ENCODE peak calls at places on chromosome 11, in five cellular contexts. V is CD4-positive, alpha-beta memory T cell; R is aorta; J is DND-41; E is esophagus muscularis mucosa. D is an unnamed sample.

GRCh38 chr11:75802913-75803820 is 11.8 kb upstream of the UVRAG start:
- DNase-seq in J (peak; percentile 66), R (peak; percentile 78), E (peak; percentile 95), V (peak; percentile 61), D (peak; percentile 59)

GRCh38 chr11:118406599-118407166 is 5.3 kb downstream of the ATP5MG start:
- DNase-seq in V (no peak), J (no peak), R (no peak), E (no peak), D (no peak)

GRCh38 chr11:12158926-12159325 is 48.5 kb downstream of the MICAL2 start:
- DNase-seq in J (no peak), R (no peak), V (no peak), E (no peak), D (no peak)

GRCh38 chr11:12042215-12042676 is 33.8 kb upstream of the DKK3 start:
- DNase-seq in R (no peak), J (no peak), V (no peak), E (no peak), D (no peak)

GRCh38 chr11:131253142-131253884 is 117.1 kb upstream of the NTM start:
- DNase-seq in J (no peak), E (no peak), R (no peak), V (no peak), D (no peak)

GRCh38 chr11:196786-197731 is 4.2 kb downstream of the SCGB1C1 start:
- DNase-seq in J (no peak), V (no peak), E (no peak), R (peak; percentile 36), D (peak; percentile 24)

GRCh38 chr11:44110231-44110679 is 14.8 kb downstream of the EXT2 start:
- DNase-seq in E (no peak), R (peak; percentile 56), V (peak; percentile 31), J (peak; percentile 65), D (peak; percentile 32)

GRCh38 chr11:27786864-27787263 is 86.6 kb upstream of the BDNF start:
- DNase-seq in E (no peak), V (no peak), R (no peak), J (no peak), D (no peak)

GRCh38 chr11:33690290-33691050 is 10.2 kb downstream of the C11orf91 start:
- DNase-seq in V (no peak), E (no peak), R (peak; percentile 81), J (no peak), D (no peak)

GRCh38 chr11:34680918-34681554 is 60.1 kb downstream of the EHF start:
- DNase-seq in V (no peak), E (no peak), R (no peak), J (no peak), D (no peak)

GRCh38 chr11:64034411-64034811 is 1.3 kb upstream of the FLRT1 start:
- DNase-seq in R (no peak), J (no peak), E (no peak), V (no peak), D (no peak)

GRCh38 chr11:5620606-5621521 is 3.9 kb upstream of the TRIM34 start:
- DNase-seq in V (no peak), J (no peak), R (no peak), E (no peak), D (no peak)

GRCh38 chr11:35305670-35306382 is 113.5 kb downstream of the SLC1A2 start:
- DNase-seq in J (peak; percentile 41), E (no peak), R (no peak), V (peak; percentile 43), D (peak; percentile 23)

GRCh38 chr11:61049066-61049382 is 53.3 kb upstream of the CD5 start:
- DNase-seq in E (no peak), V (no peak), J (no peak), R (no peak), D (no peak)

GRCh38 chr11:103875855-103876510 is 160.5 kb upstream of the DDI1 start:
- DNase-seq in R (no peak), J (peak; percentile 53), V (no peak), E (no peak), D (no peak)

GRCh38 chr11:38865922-38866321 is 2267.9 kb upstream of the RAG2 start:
- DNase-seq in J (no peak), R (no peak), V (no peak), E (no peak), D (no peak)

DNA sequence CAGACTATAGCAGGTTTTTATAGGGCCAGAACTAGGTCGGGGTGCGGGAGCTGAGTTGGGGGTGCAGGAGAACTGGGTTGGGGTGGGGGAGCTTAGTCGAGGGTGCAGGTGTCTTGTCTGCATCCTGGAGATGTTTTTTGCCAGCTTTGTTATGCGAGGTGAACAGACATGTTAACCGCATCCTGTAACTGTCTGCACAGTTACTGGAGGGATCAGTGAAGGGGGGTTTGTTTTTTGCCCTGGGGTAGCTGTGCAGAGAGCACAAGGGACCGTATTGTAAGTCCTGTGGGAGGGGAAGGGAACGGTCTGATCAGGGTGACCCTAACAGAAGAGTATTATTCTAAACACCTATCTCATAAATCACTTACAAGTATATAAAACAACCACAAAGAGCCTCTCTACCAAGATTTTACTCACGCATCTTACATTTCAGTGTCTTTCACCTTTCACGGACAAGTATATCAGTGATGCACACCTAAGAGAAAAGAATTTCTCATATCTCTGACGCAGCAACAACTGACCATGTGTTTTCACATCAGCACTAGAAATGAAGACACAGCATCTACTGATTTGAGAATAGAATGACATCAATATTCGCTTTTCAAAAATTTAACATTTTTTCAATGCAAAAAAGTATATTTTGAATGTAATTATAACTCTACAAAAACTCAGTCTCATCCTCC is 20.8 kb downstream of the ZNF195 start:
- DNase-seq in J (peak; percentile 42), R (no peak), V (no peak), E (no peak), D (no peak)
- H3K9me3 ChIP-seq in J (peaks cover 63% of the 10 kb centered on the region), R (peaks cover 14% of the 10 kb centered on the region), V (peaks cover 63% of the 10 kb centered on the region), E (peaks cover 50% of the 10 kb centered on the region), D (peaks cover 98% of the 10 kb centered on the region)

GRCh38 chr11:10892250-10892649 is 34.4 kb upstream of the ZBED5 start:
- DNase-seq in V (no peak), R (no peak), J (no peak), E (no peak), D (no peak)

GRCh38 chr11:10891321-10891720 is 33.5 kb upstream of the ZBED5 start:
- DNase-seq in J (no peak), V (no peak), R (no peak), E (no peak), D (no peak)

GRCh38 chr11:10895285-10895684 is 37.4 kb upstream of the ZBED5 start:
- DNase-seq in V (no peak), R (no peak), E (no peak), J (no peak), D (no peak)

GRCh38 chr11:10894666-10895065 is 36.8 kb upstream of the ZBED5 start:
- DNase-seq in R (no peak), J (no peak), V (no peak), E (no peak), D (no peak)

GRCh38 chr11:10893713-10894112 is 35.9 kb upstream of the ZBED5 start:
- DNase-seq in J (no peak), R (no peak), V (no peak), E (no peak), D (no peak)
- H3K27ac ChIP-seq in J (no peak overlapping the region), R (no peak overlapping the region), V (no peak overlapping the region), E (peak overlapping the region; percentile 13), D (no peak overlapping the region)

GRCh38 chr11:58740447-58740846 is 8.7 kb upstream of the GLYAT start:
- DNase-seq in E (no peak), V (no peak), J (no peak), R (no peak), D (no peak)
- H3K9me3 ChIP-seq in E (peaks cover 5% of the 10 kb centered on the region), V (peaks cover 5% of the 10 kb centered on the region), J (peaks cover 17% of the 10 kb centered on the region), R (peaks cover 12% of the 10 kb centered on the region), D (peaks cover 11% of the 10 kb centered on the region)

DNA sequence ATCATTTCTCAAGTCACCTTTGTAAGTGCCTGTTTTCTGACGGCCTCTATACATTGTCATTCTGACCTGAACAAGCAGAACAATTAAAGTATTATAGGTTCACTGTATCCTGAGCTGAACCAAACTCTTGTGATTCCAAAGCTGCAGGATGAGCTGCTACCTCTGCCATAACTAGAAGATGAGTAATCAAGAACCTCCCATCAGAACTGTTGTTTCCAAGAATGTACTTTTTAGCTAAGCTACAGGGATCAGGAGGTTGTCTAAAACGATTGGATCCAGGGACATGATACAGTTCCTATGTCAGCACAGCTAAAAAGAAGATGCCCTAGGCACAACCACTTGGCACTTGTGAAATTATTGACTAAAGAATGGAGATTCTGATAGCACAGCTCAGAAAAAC is 288.3 kb upstream of the CCDC90B start:
- DNase-seq in J (no peak), E (no peak), V (no peak), R (no peak), D (no peak)
- H3K27ac ChIP-seq in J (no peak overlapping the region), E (no peak overlapping the region), V (no peak overlapping the region), R (no peak overlapping the region), D (no peak overlapping the region)

DNA sequence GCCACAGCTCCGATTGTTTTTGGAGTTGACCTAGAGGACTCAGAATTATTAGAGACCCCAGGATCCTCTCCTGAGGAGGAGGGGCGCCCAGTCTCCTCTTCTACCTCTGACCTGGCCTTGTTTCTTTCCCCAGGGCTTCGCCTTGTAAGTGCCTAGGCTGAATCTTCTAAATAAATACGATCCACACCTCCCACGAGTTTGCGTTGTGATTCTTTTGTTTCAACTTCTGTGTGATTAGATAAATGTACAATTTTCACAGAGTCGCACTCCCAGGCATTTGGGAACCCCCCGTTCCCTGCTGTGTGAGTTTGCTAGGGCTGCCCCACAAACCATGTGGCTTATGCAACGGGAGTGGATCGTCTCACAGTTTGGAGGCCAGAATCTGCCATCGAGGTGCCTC is 1.2 kb downstream of the KRTAP5-8 start:
- DNase-seq in R (no peak), E (no peak), V (no peak), J (no peak), D (no peak)
- H3K9me3 ChIP-seq in R (no peaks in the 10 kb centered on the region), E (no peaks in the 10 kb centered on the region), V (no peaks in the 10 kb centered on the region), J (no peaks in the 10 kb centered on the region), D (no peaks in the 10 kb centered on the region)

GRCh38 chr11:95338430-95338991 is 107.5 kb upstream of the SESN3 start:
- DNase-seq in R (peak; percentile 76), V (no peak), J (no peak), E (peak; percentile 90), D (no peak)

GRCh38 chr11:95337972-95338429 is 107.0 kb upstream of the SESN3 start:
- DNase-seq in E (no peak), J (no peak), V (no peak), R (no peak), D (no peak)

GRCh38 chr11:95335989-95336388 is 105.0 kb upstream of the SESN3 start:
- DNase-seq in E (peak; percentile 42), V (no peak), J (no peak), R (no peak), D (no peak)

GRCh38 chr11:95339554-95339953 is 108.6 kb upstream of the SESN3 start:
- DNase-seq in R (no peak), V (no peak), E (peak; percentile 64), J (no peak), D (no peak)

GRCh38 chr11:95337175-95337957 is 106.4 kb upstream of the SESN3 start:
- DNase-seq in J (peak; percentile 18), E (peak; percentile 92), R (peak; percentile 81), V (peak; percentile 32), D (peak; percentile 9)
- H3K27ac ChIP-seq in J (no peak overlapping the region), E (peak overlapping the region; percentile 82), R (peak overlapping the region; percentile 96), V (peak overlapping the region; percentile 33), D (no peak overlapping the region)

GRCh38 chr11:41826129-41826528 is 366.7 kb upstream of the LRRC4C start:
- DNase-seq in V (no peak), R (no peak), J (no peak), E (no peak), D (no peak)
- H3K9me3 ChIP-seq in V (no peaks in the 10 kb centered on the region), R (no peaks in the 10 kb centered on the region), J (peaks cover 3% of the 10 kb centered on the region), E (no peaks in the 10 kb centered on the region), D (no peaks in the 10 kb centered on the region)